ENCODE peak calls at places on chromosomes 13 and 19, in ten cellular contexts. P is NCI-H1105 treated with DMSO at 0.1 percent for 48 hours; Z is LHCN-M2; N is thyroid gland; K is C1 segment of cervical spinal cord; I is epithelial cell of esophagus; V is OCI-LY7; Q is stimulated activated CD4-positive, alpha-beta T cell treated with anti-CD3 and anti-CD28 coated beads, Interleukin-15, amount 100 ng/mL, for 1 hour; F is HEK293T; X is nephron progenitor cell. Y is an unnamed sample.

GRCh38 chr13:106105153-106105552 is 430.3 kb downstream of the EFNB2 start:
- DNase-seq in P (no peak), Z (peak; percentile 33), N (no peak), K (no peak), I (peak; percentile 82), V (no peak), Q (no peak), F (no peak), X (no peak), Y (no peak)

GRCh38 chr13:45289936-45290563 is 50.9 kb downstream of the TPT1 start:
- DNase-seq in P (no peak), Z (no peak), N (no peak), K (no peak), I (no peak), V (no peak), Q (no peak), F (no peak), X (no peak), Y (no peak)

GRCh38 chr19:11478167-11479089 is 2.4 kb downstream of the ELAVL3 start:
- DNase-seq in P (no peak), Z (no peak), N (no peak), K (no peak), I (no peak), V (no peak), Q (no peak), F (no peak), X (no peak), Y (no peak)

GRCh38 chr19:54916822-54917221 is 10.9 kb downstream of the NCR1 start:
- DNase-seq in P (no peak), Z (no peak), N (no peak), K (no peak), I (no peak), V (peak; percentile 20), Q (no peak), F (no peak), X (no peak), Y (no peak)

GRCh38 chr13:106109391-106109791 is 426.1 kb downstream of the EFNB2 start:
- DNase-seq in P (no peak), Z (peak; percentile 45), N (no peak), K (no peak), I (no peak), V (no peak), Q (no peak), F (no peak), X (no peak), Y (no peak)

GRCh38 chr13:113862766-113863510 is 938 bp downstream of the GAS6 start:
- DNase-seq in P (peak; percentile 12), Z (no peak), N (peak; percentile 74), K (no peak), I (peak; percentile 48), V (no peak), Q (no peak), F (peak; percentile 17), X (peak; percentile 53), Y (peak; percentile 29)

GRCh38 chr13:113208424-113209335 is at the start of gene PCID2:
- DNase-seq in P (peak; percentile 90), Z (peak; percentile 82), N (peak; percentile 84), K (peak; percentile 34), I (peak; percentile 93), V (peak; percentile 88), Q (peak; percentile 93), F (peak; percentile 73), X (peak; percentile 88), Y (peak; percentile 57)

GRCh38 chr13:48504606-48505369 is 28.1 kb downstream of the RCBTB2 start:
- DNase-seq in P (no peak), Z (peak; percentile 17), N (no peak), K (no peak), I (peak; percentile 75), V (no peak), Q (no peak), F (no peak), X (no peak), Y (no peak)

GRCh38 chr19:29881386-29881785 is 60.7 kb upstream of the URI1 start:
- DNase-seq in P (no peak), Z (peak; percentile 31), N (no peak), K (no peak), I (no peak), V (no peak), Q (no peak), F (no peak), X (no peak), Y (no peak)

GRCh38 chr19:3835055-3835435 is 33.8 kb downstream of the ZFR2 start:
- DNase-seq in P (no peak), Z (no peak), N (no peak), K (no peak), I (no peak), V (no peak), Q (no peak), F (no peak), X (no peak), Y (no peak)

GRCh38 chr19:8240274-8241229 is 31.4 kb downstream of the CERS4 start:
- DNase-seq in P (peak; percentile 52), Z (peak; percentile 84), N (peak; percentile 97), K (no peak), I (peak; percentile 37), V (peak; percentile 60), Q (no peak), F (peak; percentile 62), X (peak; percentile 61), Y (peak; percentile 82)

GRCh38 chr19:12555456-12555930 is 4.2 kb upstream of the ZNF564 start:
- DNase-seq in P (no peak), Z (no peak), N (peak; percentile 2), K (no peak), I (no peak), V (no peak), Q (no peak), F (no peak), X (no peak), Y (no peak)

GRCh38 chr19:41604831-41605230 is 22.0 kb downstream of the CEACAM4 start:
- DNase-seq in P (no peak), Z (no peak), N (no peak), K (no peak), I (no peak), V (no peak), Q (no peak), F (no peak), X (no peak), Y (no peak)

GRCh38 chr13:44273991-44274810 is 99.4 kb upstream of the SERP2 start:
- DNase-seq in P (no peak), Z (peak; percentile 84), N (no peak), K (no peak), I (no peak), V (peak; percentile 79), Q (no peak), F (no peak), X (no peak), Y (no peak)

GRCh38 chr19:16180611-16181010 is 4.6 kb upstream of the FAM32A start:
- DNase-seq in P (no peak), Z (peak; percentile 76), N (no peak), K (no peak), I (peak; percentile 74), V (no peak), Q (no peak), F (no peak), X (no peak), Y (no peak)

GRCh38 chr13:25432686-25433085 is 60.9 kb downstream of the ATP8A2 start:
- DNase-seq in P (no peak), Z (no peak), N (no peak), K (no peak), I (no peak), V (no peak), Q (no peak), F (no peak), X (no peak), Y (no peak)

GRCh38 chr19:17963936-17964691 is 2.8 kb upstream of the KCNN1 start:
- DNase-seq in P (no peak), Z (no peak), N (no peak), K (no peak), I (no peak), V (no peak), Q (no peak), F (no peak), X (no peak), Y (no peak)

GRCh38 chr19:46295401-46296308 is 1.2 kb upstream of the HIF3A start:
- DNase-seq in P (no peak), Z (no peak), N (no peak), K (no peak), I (no peak), V (no peak), Q (no peak), F (no peak), X (no peak), Y (no peak)

Y was measured in omental fat pad.